ENCODE peak calls at places on chromosomes 1 and 21, in seven cellular contexts. L is fibroblast of lung, Y is astrocyte, O is IMR-90, Q is PC-3, Z is mammary epithelial cell, P is neural progenitor cell. X is an unnamed sample.

GRCh38 chr1:93635614-93636543 is 45.8 kb downstream of the BCAR3 start:
- DNase-seq in L (no peak), Y (no peak), O (no peak), Q (no peak), Z (no peak), P (peak; percentile 97), X (no peak)

GRCh38 chr21:29939859-29940245 is at the start of gene GRIK1:
- DNase-seq in L (peak; percentile 16), Y (no peak), O (no peak), Q (no peak), Z (no peak), P (peak; percentile 60), X (peak; percentile 39)

GRCh38 chr1:189775343-189775742 is 702.3 kb downstream of the BRINP3 start:
- DNase-seq in L (peak; percentile 79), Y (peak; percentile 98), O (peak; percentile 97), Q (peak; percentile 62), Z (peak; percentile 35), P (no peak), X (peak; percentile 42)

GRCh38 chr1:240178366-240178765 is 86.7 kb downstream of the FMN2 start:
- DNase-seq in L (no peak), Y (no peak), O (peak; percentile 27), Q (no peak), Z (no peak), P (no peak), X (no peak)

GRCh38 chr1:8562222-8562621 is 244.3 kb downstream of the SLC45A1 start:
- DNase-seq in L (no peak), Y (no peak), O (no peak), Q (no peak), Z (no peak), P (no peak), X (no peak)

GRCh38 chr21:29133796-29134195 is 3.4 kb downstream of the MAP3K7CL start:
- DNase-seq in L (peak; percentile 47), Y (peak; percentile 64), O (no peak), Q (no peak), Z (no peak), P (peak; percentile 22), X (no peak)

GRCh38 chr1:169776440-169776839 is 18.3 kb downstream of the METTL18 start:
- DNase-seq in L (no peak), Y (no peak), O (no peak), Q (no peak), Z (no peak), P (no peak), X (no peak)

GRCh38 chr1:32926562-32926961 is 25.4 kb upstream of the TMEM54 start:
- DNase-seq in L (no peak), Y (no peak), O (no peak), Q (no peak), Z (no peak), P (no peak), X (no peak)

GRCh38 chr1:158793604-158794003 is 12.6 kb upstream of the OR6N2 start:
- DNase-seq in L (no peak), Y (no peak), O (no peak), Q (no peak), Z (no peak), P (peak; percentile 41), X (no peak)

GRCh38 chr1:31105646-31106045 is 40.1 kb upstream of the PUM1 start:
- DNase-seq in L (no peak), Y (no peak), O (peak; percentile 23), Q (no peak), Z (peak; percentile 19), P (no peak), X (no peak)

GRCh38 chr1:9900142-9901043 is 9.7 kb downstream of the CTNNBIP1 start:
- DNase-seq in L (no peak), Y (no peak), O (no peak), Q (no peak), Z (no peak), P (no peak), X (peak; percentile 73)

GRCh38 chr1:155062702-155063411 is 683 bp upstream of the EFNA4 start:
- DNase-seq in L (peak; percentile 44), Y (no peak), O (peak; percentile 33), Q (peak; percentile 48), Z (no peak), P (peak; percentile 88), X (peak; percentile 83)

GRCh38 chr1:96521994-96522760 is 199.4 kb upstream of the PTBP2 start:
- DNase-seq in L (no peak), Y (peak; percentile 51), O (peak; percentile 61), Q (peak; percentile 59), Z (peak; percentile 54), P (no peak), X (no peak)

GRCh38 chr1:36836196-36836883 is 198.0 kb downstream of the GRIK3 start:
- DNase-seq in L (no peak), Y (no peak), O (no peak), Q (no peak), Z (no peak), P (no peak), X (no peak)

GRCh38 chr1:98653186-98653585 is 8.3 kb upstream of the SNX7 start:
- DNase-seq in L (peak; percentile 19), Y (no peak), O (peak; percentile 48), Q (no peak), Z (no peak), P (no peak), X (no peak)

GRCh38 chr21:32143222-32143939 is 135.5 kb downstream of the MIS18A start:
- DNase-seq in L (peak; percentile 16), Y (peak; percentile 4), O (peak; percentile 3), Q (no peak), Z (no peak), P (peak; percentile 39), X (peak; percentile 56)

GRCh38 chr1:9685833-9686232 is 34.3 kb downstream of the PIK3CD start:
- DNase-seq in L (no peak), Y (no peak), O (no peak), Q (no peak), Z (no peak), P (no peak), X (no peak)

GRCh38 chr1:54886724-54887664 is at the start of gene DHCR24:
- DNase-seq in L (peak; percentile 81), Y (peak; percentile 64), O (peak; percentile 76), Q (peak; percentile 90), Z (peak; percentile 88), P (peak; percentile 95), X (peak; percentile 93)

GRCh38 chr1:239811211-239811902 is 280.3 kb upstream of the FMN2 start:
- DNase-seq in L (no peak), Y (peak; percentile 27), O (no peak), Q (no peak), Z (no peak), P (peak; percentile 65), X (no peak)

GRCh38 chr1:17575786-17576584 is 36.5 kb downstream of the ARHGEF10L start:
- DNase-seq in L (no peak), Y (no peak), O (no peak), Q (no peak), Z (no peak), P (no peak), X (peak; percentile 53)
- H3K27ac ChIP-seq in L (no peak overlapping the region), Y (no peak overlapping the region), O (no peak overlapping the region), Q (no peak overlapping the region), Z (no peak overlapping the region), P (no peak overlapping the region), X (peak overlapping the region; percentile 88)

GRCh38 chr1:22315315-22316078 is 136.2 kb upstream of the ZBTB40 start:
- DNase-seq in L (no peak), Y (no peak), O (no peak), Q (no peak), Z (no peak), P (no peak), X (no peak)
- H2AFZ ChIP-seq in L (no peak overlapping the region), Y (no peak overlapping the region), O (peak overlapping the region; percentile 8), Q (no peak overlapping the region), Z (no peak overlapping the region), P (no peak overlapping the region), X (no peak overlapping the region)

DNA sequence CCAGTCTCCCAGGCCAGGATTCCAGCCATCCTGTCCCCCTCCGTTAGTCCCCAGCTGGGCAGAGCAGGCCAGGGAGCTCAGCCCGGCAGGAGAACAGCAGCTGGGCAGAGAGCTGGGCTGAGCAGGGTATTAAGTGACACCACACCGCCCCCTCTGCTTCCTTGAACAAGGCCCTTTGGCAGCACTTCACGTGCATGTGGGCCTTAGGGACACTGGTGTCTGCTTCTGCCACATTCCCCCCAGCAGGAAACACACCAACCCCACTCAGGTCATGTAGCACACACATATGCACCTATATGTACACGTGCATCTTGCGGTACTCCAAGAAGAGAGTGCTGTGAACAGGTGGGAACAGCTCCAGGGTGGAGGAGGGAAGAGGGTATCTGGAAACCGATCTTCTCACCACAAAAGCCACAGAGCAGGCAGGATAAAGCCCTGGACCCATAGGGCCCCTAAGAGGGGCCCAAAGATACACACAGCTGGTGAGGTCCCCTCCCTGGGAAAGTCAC is 4.6 kb downstream of the EPHA2 start:
- DNase-seq in L (peak; percentile 53), Y (no peak), O (peak; percentile 63), Q (no peak), Z (no peak), P (peak; percentile 63), X (no peak)
- TF ChIP-seq CTCF in L (no peak), Y (no peak), O (no peak), Q (peak; percentile 26), Z (no peak), P (no peak), X (peak; percentile 4)

GRCh38 chr1:86987446-86987845 is 73.0 kb downstream of the HS2ST1 start:
- DNase-seq in L (no peak), Y (no peak), O (no peak), Q (no peak), Z (no peak), P (no peak), X (no peak)

GRCh38 chr1:86992790-86993189 is 78.4 kb downstream of the HS2ST1 start:
- DNase-seq in L (no peak), Y (no peak), O (no peak), Q (peak; percentile 67), Z (no peak), P (no peak), X (peak; percentile 24)

GRCh38 chr1:86991549-86992186 is 77.2 kb downstream of the HS2ST1 start:
- DNase-seq in L (no peak), Y (no peak), O (no peak), Q (no peak), Z (no peak), P (peak; percentile 59), X (no peak)

GRCh38 chr1:86990826-86991225 is 76.4 kb downstream of the HS2ST1 start:
- DNase-seq in L (no peak), Y (no peak), O (no peak), Q (no peak), Z (no peak), P (no peak), X (no peak)

DNA sequence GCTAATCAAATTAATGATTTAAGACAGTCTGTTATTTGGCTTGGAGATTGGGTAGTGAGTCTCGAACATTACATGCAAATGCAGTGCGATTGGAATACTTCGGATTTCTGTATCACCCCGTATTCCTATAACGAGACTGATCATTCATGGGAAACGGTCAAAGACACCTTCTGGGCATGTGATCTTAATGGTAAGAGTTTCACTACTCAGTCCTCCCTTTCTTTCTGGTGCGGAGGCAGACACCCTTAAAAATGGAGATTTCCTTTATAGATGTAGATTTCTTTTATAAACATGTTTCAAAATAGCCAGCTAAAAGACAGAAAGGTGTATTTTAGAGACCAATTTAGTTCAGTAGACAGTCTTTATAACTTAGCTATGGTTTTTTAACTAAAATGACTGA is 74.4 kb downstream of the HS2ST1 start:
- DNase-seq in L (no peak), Y (no peak), O (no peak), Q (no peak), Z (no peak), P (no peak), X (no peak)
- H3K27ac ChIP-seq in L (no peak overlapping the region), Y (no peak overlapping the region), O (no peak overlapping the region), Q (no peak overlapping the region), Z (no peak overlapping the region), P (no peak overlapping the region), X (no peak overlapping the region)

X was measured in hepatocyte.